ENCODE peak calls at places on chromosomes 13 and 19, in four cellular contexts. One of them, this sample, is unnamed.

GRCh38 chr13:30125422-30126073 is 181.8 kb downstream of the KATNAL1 start:
- DNase-seq in IMR-90: peak
- DNase-seq in CD8-positive, alpha-beta T cell: no peak
- DNase-seq in RWPE1: peak
- DNase-seq in this sample: no peak

GRCh38 chr13:51444922-51445321 is 7.9 kb downstream of the INTS6 start:
- DNase-seq in IMR-90: peak
- DNase-seq in CD8-positive, alpha-beta T cell: no peak
- DNase-seq in RWPE1: no peak
- DNase-seq in this sample: no peak

GRCh38 chr13:46385946-46386345 is 1.1 kb downstream of the RUBCNL start:
- DNase-seq in IMR-90: no peak
- DNase-seq in CD8-positive, alpha-beta T cell: no peak
- DNase-seq in RWPE1: no peak
- DNase-seq in this sample: no peak

GRCh38 chr19:1265611-1266115 is 3.5 kb upstream of the CIRBP start:
- DNase-seq in IMR-90: peak
- DNase-seq in CD8-positive, alpha-beta T cell: no peak
- DNase-seq in RWPE1: peak
- DNase-seq in this sample: no peak

GRCh38 chr13:93915269-93915809 is 564.1 kb downstream of the DCT start:
- DNase-seq in IMR-90: peak
- DNase-seq in CD8-positive, alpha-beta T cell: no peak
- DNase-seq in RWPE1: no peak
- DNase-seq in this sample: no peak

GRCh38 chr19:34838753-34839431 is 65.9 kb upstream of the ZNF599 start:
- DNase-seq in IMR-90: no peak
- DNase-seq in CD8-positive, alpha-beta T cell: no peak
- DNase-seq in RWPE1: no peak
- DNase-seq in this sample: no peak

GRCh38 chr19:41599175-41599966 is 23.4 kb downstream of the CEACAM21 start:
- DNase-seq in IMR-90: no peak
- DNase-seq in CD8-positive, alpha-beta T cell: no peak
- DNase-seq in RWPE1: no peak
- DNase-seq in this sample: no peak

GRCh38 chr13:100403675-100404074 is 184.9 kb downstream of the GGACT start:
- DNase-seq in IMR-90: no peak
- DNase-seq in CD8-positive, alpha-beta T cell: no peak
- DNase-seq in RWPE1: no peak
- DNase-seq in this sample: no peak

GRCh38 chr13:49645451-49645850 is 17.1 kb downstream of the ARL11 start:
- DNase-seq in IMR-90: no peak
- DNase-seq in CD8-positive, alpha-beta T cell: no peak
- DNase-seq in RWPE1: no peak
- DNase-seq in this sample: no peak

GRCh38 chr19:49997709-49998108 is 27.5 kb downstream of the VRK3 start:
- DNase-seq in IMR-90: peak
- DNase-seq in CD8-positive, alpha-beta T cell: no peak
- DNase-seq in RWPE1: peak
- DNase-seq in this sample: no peak

GRCh38 chr19:23254141-23254910 is 4.1 kb upstream of the ZNF724 start:
- DNase-seq in IMR-90: no peak
- DNase-seq in CD8-positive, alpha-beta T cell: no peak
- DNase-seq in RWPE1: no peak
- DNase-seq in this sample: no peak

GRCh38 chr13:25213716-25214115 is 41.6 kb upstream of the AMER2 start:
- DNase-seq in IMR-90: no peak
- DNase-seq in CD8-positive, alpha-beta T cell: no peak
- DNase-seq in RWPE1: peak
- DNase-seq in this sample: no peak

GRCh38 chr19:52102782-52103181 is 7.2 kb upstream of the ZNF841 start:
- DNase-seq in IMR-90: no peak
- DNase-seq in CD8-positive, alpha-beta T cell: no peak
- DNase-seq in RWPE1: no peak
- DNase-seq in this sample: no peak

GRCh38 chr13:93352616-93353015 is 126.0 kb downstream of the GPC6 start:
- DNase-seq in IMR-90: no peak
- DNase-seq in CD8-positive, alpha-beta T cell: no peak
- DNase-seq in RWPE1: no peak
- DNase-seq in this sample: no peak

GRCh38 chr19:8361921-8362793 is 1.8 kb upstream of the ANGPTL4 start:
- DNase-seq in IMR-90: peak
- DNase-seq in CD8-positive, alpha-beta T cell: no peak
- DNase-seq in RWPE1: peak
- DNase-seq in this sample: no peak

GRCh38 chr19:17557461-17557860 is 2.0 kb downstream of the COLGALT1 start:
- DNase-seq in IMR-90: no peak
- DNase-seq in CD8-positive, alpha-beta T cell: no peak
- DNase-seq in RWPE1: no peak
- DNase-seq in this sample: no peak
- H3K27ac ChIP-seq in IMR-90: no peak
- H3K27ac ChIP-seq in CD8-positive, alpha-beta T cell: no peak
- H3K27ac ChIP-seq in RWPE1: peak
- H3K27ac ChIP-seq in this sample: no peak

DNA sequence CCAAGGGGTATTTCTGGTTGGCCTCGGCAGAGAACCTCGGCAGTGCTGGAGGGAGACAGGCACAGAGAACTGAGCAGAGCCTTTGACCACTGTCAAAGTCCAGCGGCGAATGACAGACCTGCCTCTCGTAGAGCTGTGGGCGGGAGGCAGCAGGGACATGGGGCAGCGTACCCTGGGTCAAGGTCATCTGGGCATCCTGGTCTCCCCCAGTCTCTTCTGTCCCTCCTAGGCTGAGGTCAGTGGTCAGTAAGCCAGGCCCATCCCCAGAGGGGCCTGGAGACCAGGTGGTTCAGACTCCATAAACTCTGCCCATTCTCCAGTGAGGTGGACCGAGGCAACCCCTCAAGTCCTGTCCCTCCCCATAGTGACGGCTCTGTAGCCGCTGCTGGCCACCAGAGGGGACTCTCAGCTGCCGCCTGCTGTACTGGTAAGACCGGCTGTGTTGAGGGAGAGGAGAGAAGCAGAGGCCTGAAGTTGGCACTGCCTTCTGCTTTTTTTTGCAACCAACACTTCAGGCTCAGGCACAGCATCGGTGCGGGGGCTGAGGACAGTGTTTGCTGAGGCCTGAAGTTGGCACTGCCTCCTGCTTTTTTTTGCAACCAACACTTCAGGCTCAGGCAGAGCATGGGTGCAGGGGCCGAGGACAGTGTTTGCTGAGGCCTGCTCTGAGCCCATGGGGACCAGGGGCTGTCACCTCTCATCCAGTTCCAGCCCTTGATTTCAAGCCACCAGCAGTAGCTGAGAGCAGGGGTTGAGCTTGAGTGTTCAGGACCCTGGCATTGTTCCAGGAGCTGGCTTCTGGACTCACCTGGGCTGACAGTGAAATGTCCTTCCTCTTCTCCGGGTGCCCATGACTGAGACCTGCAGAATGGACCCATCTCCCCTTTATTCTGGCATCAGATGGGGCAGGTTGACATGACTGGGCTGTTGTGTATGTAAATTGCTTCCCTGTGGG is at the start of gene PGLYRP2:
- DNase-seq in IMR-90: no peak
- DNase-seq in CD8-positive, alpha-beta T cell: no peak
- DNase-seq in RWPE1: no peak
- DNase-seq in this sample: no peak
- TF ChIP-seq CTCF in IMR-90: no peak
- TF ChIP-seq CTCF in CD8-positive, alpha-beta T cell: no peak
- TF ChIP-seq CTCF in RWPE1: no peak
- TF ChIP-seq CTCF in this sample: no peak

DNA sequence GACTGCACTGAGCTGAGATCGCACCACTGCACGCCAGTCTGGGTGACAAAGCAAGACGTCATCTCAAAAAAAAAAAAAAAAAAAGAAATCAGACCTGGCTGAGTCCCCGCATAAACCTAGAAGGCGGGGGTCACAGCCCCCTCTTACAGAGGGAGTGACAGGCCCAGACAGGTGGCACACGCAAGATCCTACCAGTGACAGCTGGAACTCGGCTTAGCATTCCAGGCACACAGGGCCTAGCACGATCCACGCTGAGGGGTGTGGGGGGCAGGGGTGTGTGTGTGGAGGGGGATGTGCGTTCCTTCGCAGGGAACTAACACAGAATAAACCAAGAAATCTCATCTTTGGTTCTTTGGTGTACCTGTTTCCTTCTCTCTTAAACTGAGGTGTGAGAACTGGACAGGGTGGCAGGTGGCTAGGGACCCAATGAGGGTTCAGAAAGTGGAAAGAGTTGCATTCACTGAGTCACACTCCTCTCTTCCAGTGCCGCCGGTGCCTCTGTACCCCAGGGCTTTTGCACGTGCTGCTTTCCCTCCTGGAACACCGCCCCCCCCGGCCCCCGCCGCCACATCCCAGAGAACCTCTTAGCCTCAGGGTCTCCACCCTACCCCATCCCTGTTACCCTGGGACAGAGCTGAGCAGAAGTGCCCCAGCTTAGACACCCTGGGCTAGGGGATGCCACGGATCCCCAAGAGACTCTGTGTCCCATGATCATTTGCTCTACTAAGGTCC is 5.0 kb downstream of the SGTA start:
- DNase-seq in IMR-90: no peak
- DNase-seq in CD8-positive, alpha-beta T cell: no peak
- DNase-seq in RWPE1: no peak
- DNase-seq in this sample: no peak
- H3K27ac ChIP-seq in IMR-90: no peak
- H3K27ac ChIP-seq in CD8-positive, alpha-beta T cell: no peak
- H3K27ac ChIP-seq in RWPE1: no peak
- H3K27ac ChIP-seq in this sample: no peak

GRCh38 chr19:11964496-11964857 is 363 bp upstream of the ZNF763 start:
- DNase-seq in IMR-90: no peak
- DNase-seq in CD8-positive, alpha-beta T cell: no peak
- DNase-seq in RWPE1: no peak
- DNase-seq in this sample: no peak
- TF ChIP-seq CTCF in IMR-90: peak
- TF ChIP-seq CTCF in CD8-positive, alpha-beta T cell: no peak
- TF ChIP-seq CTCF in RWPE1: no peak
- TF ChIP-seq CTCF in this sample: no peak

GRCh38 chr13:21031594-21031993 is 29.8 kb downstream of the LATS2 start:
- DNase-seq in IMR-90: no peak
- DNase-seq in CD8-positive, alpha-beta T cell: no peak
- DNase-seq in RWPE1: no peak
- DNase-seq in this sample: no peak
- H3K27ac ChIP-seq in IMR-90: peak
- H3K27ac ChIP-seq in CD8-positive, alpha-beta T cell: no peak
- H3K27ac ChIP-seq in RWPE1: no peak
- H3K27ac ChIP-seq in this sample: no peak

This sample was measured in CD4-positive, alpha-beta T cell.